ENCODE peak calls at places on chromosomes 16 and 17, in eight cellular contexts. One of them, this sample, is unnamed.

GRCh38 chr17:63703029-63703428 is 3.1 kb upstream of the LIMD2 start:
- DNase-seq in lower lobe of right lung: no peak
- DNase-seq in breast epithelium: no peak
- DNase-seq in spleen: no peak
- DNase-seq in endothelial cell of umbilical vein: no peak
- DNase-seq in ovary: no peak
- DNase-seq in mesenchymal stem cell: no peak
- DNase-seq in body of pancreas: no peak
- DNase-seq in this sample: no peak

GRCh38 chr16:83494459-83494858 is 313.3 kb upstream of the HSBP1 start:
- DNase-seq in mesenchymal stem cell: no peak
- DNase-seq in endothelial cell of umbilical vein: no peak
- DNase-seq in breast epithelium: no peak
- DNase-seq in ovary: no peak
- DNase-seq in body of pancreas: no peak
- DNase-seq in spleen: no peak
- DNase-seq in lower lobe of right lung: no peak
- DNase-seq in this sample: no peak

GRCh38 chr17:77555741-77556291 is 402.7 kb upstream of the TNRC6C start:
- DNase-seq in mesenchymal stem cell: no peak
- DNase-seq in lower lobe of right lung: peak; percentile 56
- DNase-seq in breast epithelium: peak; percentile 30
- DNase-seq in spleen: no peak
- DNase-seq in ovary: no peak
- DNase-seq in body of pancreas: peak; percentile 68
- DNase-seq in endothelial cell of umbilical vein: no peak
- DNase-seq in this sample: no peak

GRCh38 chr16:31897283-31897682 is 23.7 kb downstream of the ZNF267 start:
- DNase-seq in lower lobe of right lung: no peak
- DNase-seq in mesenchymal stem cell: no peak
- DNase-seq in endothelial cell of umbilical vein: no peak
- DNase-seq in ovary: no peak
- DNase-seq in spleen: no peak
- DNase-seq in breast epithelium: no peak
- DNase-seq in body of pancreas: no peak
- DNase-seq in this sample: no peak

GRCh38 chr16:86669937-86670772 is 91.8 kb downstream of the FOXL1 start:
- DNase-seq in ovary: no peak
- DNase-seq in lower lobe of right lung: no peak
- DNase-seq in spleen: no peak
- DNase-seq in endothelial cell of umbilical vein: no peak
- DNase-seq in mesenchymal stem cell: peak; percentile 81
- DNase-seq in body of pancreas: no peak
- DNase-seq in breast epithelium: no peak
- DNase-seq in this sample: no peak

GRCh38 chr16:1082952-1083675 is 10.6 kb downstream of the SSTR5 start:
- DNase-seq in mesenchymal stem cell: no peak
- DNase-seq in breast epithelium: no peak
- DNase-seq in endothelial cell of umbilical vein: peak; percentile 23
- DNase-seq in lower lobe of right lung: no peak
- DNase-seq in ovary: no peak
- DNase-seq in spleen: no peak
- DNase-seq in body of pancreas: no peak
- DNase-seq in this sample: no peak

GRCh38 chr16:81293909-81294802 is 20.6 kb upstream of the GAN start:
- DNase-seq in spleen: no peak
- DNase-seq in lower lobe of right lung: no peak
- DNase-seq in mesenchymal stem cell: peak; percentile 79
- DNase-seq in breast epithelium: no peak
- DNase-seq in body of pancreas: no peak
- DNase-seq in endothelial cell of umbilical vein: no peak
- DNase-seq in ovary: no peak
- DNase-seq in this sample: no peak

GRCh38 chr16:35908942-35909341 is 2449.5 kb downstream of the TP53TG3F start:
- DNase-seq in spleen: no peak
- DNase-seq in lower lobe of right lung: no peak
- DNase-seq in breast epithelium: no peak
- DNase-seq in endothelial cell of umbilical vein: no peak
- DNase-seq in mesenchymal stem cell: no peak
- DNase-seq in body of pancreas: no peak
- DNase-seq in ovary: no peak
- DNase-seq in this sample: no peak

GRCh38 chr16:10103096-10103495 is 79.1 kb downstream of the GRIN2A start:
- DNase-seq in breast epithelium: no peak
- DNase-seq in ovary: no peak
- DNase-seq in endothelial cell of umbilical vein: no peak
- DNase-seq in body of pancreas: no peak
- DNase-seq in spleen: no peak
- DNase-seq in mesenchymal stem cell: peak; percentile 51
- DNase-seq in lower lobe of right lung: no peak
- DNase-seq in this sample: no peak

GRCh38 chr16:57985204-57986121 is 14.5 kb upstream of the CNGB1 start:
- DNase-seq in endothelial cell of umbilical vein: peak; percentile 14
- DNase-seq in ovary: no peak
- DNase-seq in spleen: peak; percentile 75
- DNase-seq in lower lobe of right lung: peak; percentile 43
- DNase-seq in body of pancreas: no peak
- DNase-seq in mesenchymal stem cell: peak; percentile 13
- DNase-seq in breast epithelium: no peak
- DNase-seq in this sample: no peak

GRCh38 chr17:51540151-51540550 is 279.8 kb downstream of the UTP18 start:
- DNase-seq in endothelial cell of umbilical vein: no peak
- DNase-seq in mesenchymal stem cell: no peak
- DNase-seq in spleen: no peak
- DNase-seq in body of pancreas: no peak
- DNase-seq in breast epithelium: no peak
- DNase-seq in ovary: no peak
- DNase-seq in lower lobe of right lung: no peak
- DNase-seq in this sample: no peak

GRCh38 chr16:11049396-11050059 is 105.2 kb downstream of the CLEC16A start:
- DNase-seq in lower lobe of right lung: no peak
- DNase-seq in body of pancreas: no peak
- DNase-seq in ovary: no peak
- DNase-seq in mesenchymal stem cell: no peak
- DNase-seq in spleen: no peak
- DNase-seq in breast epithelium: no peak
- DNase-seq in endothelial cell of umbilical vein: no peak
- DNase-seq in this sample: no peak

GRCh38 chr17:20944014-20944905 is 98.6 kb downstream of the USP22 start:
- DNase-seq in body of pancreas: peak; percentile 89
- DNase-seq in lower lobe of right lung: peak; percentile 62
- DNase-seq in ovary: no peak
- DNase-seq in mesenchymal stem cell: no peak
- DNase-seq in spleen: no peak
- DNase-seq in endothelial cell of umbilical vein: no peak
- DNase-seq in breast epithelium: peak; percentile 57
- DNase-seq in this sample: no peak

GRCh38 chr17:82551779-82552457 is 32.4 kb downstream of the FOXK2 start:
- DNase-seq in mesenchymal stem cell: peak; percentile 69
- DNase-seq in breast epithelium: peak; percentile 55
- DNase-seq in spleen: peak; percentile 93
- DNase-seq in body of pancreas: peak; percentile 83
- DNase-seq in endothelial cell of umbilical vein: peak; percentile 81
- DNase-seq in ovary: peak; percentile 72
- DNase-seq in lower lobe of right lung: peak; percentile 89
- DNase-seq in this sample: peak; percentile 24

GRCh38 chr17:81502471-81503017 is 10.1 kb downstream of the ACTG1 start:
- DNase-seq in endothelial cell of umbilical vein: no peak
- DNase-seq in mesenchymal stem cell: no peak
- DNase-seq in lower lobe of right lung: peak; percentile 33
- DNase-seq in ovary: no peak
- DNase-seq in body of pancreas: no peak
- DNase-seq in spleen: no peak
- DNase-seq in breast epithelium: no peak
- DNase-seq in this sample: no peak
- H3K27me3 ChIP-seq in endothelial cell of umbilical vein: no peaks in the 10 kb centered on the region
- H3K27me3 ChIP-seq in mesenchymal stem cell: peaks cover 29% of the 10 kb centered on the region
- H3K27me3 ChIP-seq in lower lobe of right lung: no peaks in the 10 kb centered on the region
- H3K27me3 ChIP-seq in ovary: no peaks in the 10 kb centered on the region
- H3K27me3 ChIP-seq in body of pancreas: no peaks in the 10 kb centered on the region
- H3K27me3 ChIP-seq in spleen: no peaks in the 10 kb centered on the region
- H3K27me3 ChIP-seq in breast epithelium: no peaks in the 10 kb centered on the region
- H3K27me3 ChIP-seq in this sample: no peaks in the 10 kb centered on the region

GRCh38 chr17:57984936-57985674 is 2.9 kb downstream of the VEZF1 start:
- DNase-seq in lower lobe of right lung: no peak
- DNase-seq in breast epithelium: no peak
- DNase-seq in body of pancreas: no peak
- DNase-seq in endothelial cell of umbilical vein: no peak
- DNase-seq in spleen: no peak
- DNase-seq in ovary: no peak
- DNase-seq in mesenchymal stem cell: peak; percentile 52
- DNase-seq in this sample: no peak
- H3K4me1 ChIP-seq in lower lobe of right lung: peaks cover 73% of the 10 kb centered on the region
- H3K4me1 ChIP-seq in breast epithelium: peaks cover 9% of the 10 kb centered on the region
- H3K4me1 ChIP-seq in body of pancreas: peaks cover 66% of the 10 kb centered on the region
- H3K4me1 ChIP-seq in endothelial cell of umbilical vein: peaks cover 38% of the 10 kb centered on the region
- H3K4me1 ChIP-seq in spleen: peaks cover 66% of the 10 kb centered on the region
- H3K4me1 ChIP-seq in ovary: peaks cover 13% of the 10 kb centered on the region
- H3K4me1 ChIP-seq in mesenchymal stem cell: peaks cover 9% of the 10 kb centered on the region
- H3K4me1 ChIP-seq in this sample: peaks cover 32% of the 10 kb centered on the region

DNA sequence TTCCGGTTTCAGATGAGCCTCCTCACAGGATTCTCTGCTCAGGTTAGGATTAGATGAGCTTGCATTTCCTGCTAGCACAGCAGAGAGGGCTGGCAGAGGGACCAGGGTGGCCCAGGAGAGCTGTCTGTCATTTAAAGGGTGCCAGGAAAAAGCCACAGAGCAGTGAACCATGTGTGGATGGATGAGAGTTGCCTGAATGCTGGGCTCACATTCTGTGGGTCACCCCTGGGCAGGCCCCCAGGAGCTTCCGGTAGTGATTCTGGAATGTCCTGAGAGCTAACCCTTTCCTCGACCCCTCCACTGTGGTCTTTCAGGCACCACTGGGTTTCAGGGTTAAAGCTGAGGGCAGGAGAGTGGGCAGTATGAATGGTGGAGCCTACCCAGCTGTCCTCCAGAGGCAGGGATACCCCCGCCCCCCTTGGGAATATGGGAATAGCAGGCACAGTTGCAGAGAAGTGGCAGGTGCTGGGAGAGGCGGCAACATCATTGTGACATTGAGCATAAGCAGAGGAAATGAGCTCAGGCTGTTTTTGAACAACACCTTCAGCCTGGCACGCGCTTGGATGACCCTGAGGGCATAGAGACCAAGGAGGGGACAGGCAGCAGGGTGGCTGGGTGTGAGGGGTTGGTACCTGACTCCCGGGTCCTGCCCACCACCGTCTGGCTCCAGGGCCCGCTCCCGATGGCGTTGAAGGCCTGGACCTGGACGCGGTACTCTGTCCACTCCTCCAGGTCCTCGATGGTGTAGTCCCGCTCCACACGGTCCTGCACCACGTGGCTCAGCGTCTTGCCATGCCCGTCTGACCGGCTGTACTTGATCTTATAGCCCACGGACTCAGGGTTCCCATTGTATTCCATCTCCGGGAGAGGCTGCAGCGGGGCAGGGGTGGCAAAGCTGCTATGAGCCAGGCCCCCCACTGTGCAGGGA is 83.0 kb upstream of the CDC42EP4 start:
- DNase-seq in body of pancreas: no peak
- DNase-seq in ovary: no peak
- DNase-seq in spleen: peak; percentile 66
- DNase-seq in breast epithelium: no peak
- DNase-seq in lower lobe of right lung: peak; percentile 34
- DNase-seq in endothelial cell of umbilical vein: no peak
- DNase-seq in mesenchymal stem cell: no peak
- DNase-seq in this sample: no peak
- H3K27me3 ChIP-seq in body of pancreas: no peaks in the 10 kb centered on the region
- H3K27me3 ChIP-seq in ovary: no peaks in the 10 kb centered on the region
- H3K27me3 ChIP-seq in spleen: no peaks in the 10 kb centered on the region
- H3K27me3 ChIP-seq in breast epithelium: no peaks in the 10 kb centered on the region
- H3K27me3 ChIP-seq in lower lobe of right lung: no peaks in the 10 kb centered on the region
- H3K27me3 ChIP-seq in endothelial cell of umbilical vein: no peaks in the 10 kb centered on the region
- H3K27me3 ChIP-seq in mesenchymal stem cell: peaks cover 65% of the 10 kb centered on the region
- H3K27me3 ChIP-seq in this sample: no peaks in the 10 kb centered on the region

GRCh38 chr17:34361478-34362061 is 1.5 kb downstream of the CCL1 start:
- DNase-seq in breast epithelium: peak; percentile 85
- DNase-seq in lower lobe of right lung: peak; percentile 93
- DNase-seq in mesenchymal stem cell: peak; percentile 75
- DNase-seq in ovary: peak; percentile 54
- DNase-seq in endothelial cell of umbilical vein: peak; percentile 93
- DNase-seq in body of pancreas: peak; percentile 94
- DNase-seq in spleen: peak; percentile 94
- DNase-seq in this sample: peak; percentile 47

GRCh38 chr17:34357398-34357797 is 1.1 kb downstream of the CCL13 start:
- DNase-seq in breast epithelium: no peak
- DNase-seq in lower lobe of right lung: no peak
- DNase-seq in endothelial cell of umbilical vein: no peak
- DNase-seq in body of pancreas: no peak
- DNase-seq in mesenchymal stem cell: no peak
- DNase-seq in ovary: no peak
- DNase-seq in spleen: no peak
- DNase-seq in this sample: no peak

GRCh38 chr17:34363183-34363661 is at the start of gene CCL1:
- DNase-seq in ovary: no peak
- DNase-seq in mesenchymal stem cell: no peak
- DNase-seq in endothelial cell of umbilical vein: no peak
- DNase-seq in breast epithelium: no peak
- DNase-seq in body of pancreas: no peak
- DNase-seq in spleen: no peak
- DNase-seq in lower lobe of right lung: no peak
- DNase-seq in this sample: no peak

GRCh38 chr17:34358631-34359030 is 2.4 kb downstream of the CCL13 start:
- DNase-seq in endothelial cell of umbilical vein: no peak
- DNase-seq in body of pancreas: no peak
- DNase-seq in ovary: no peak
- DNase-seq in lower lobe of right lung: no peak
- DNase-seq in breast epithelium: no peak
- DNase-seq in spleen: no peak
- DNase-seq in mesenchymal stem cell: no peak
- DNase-seq in this sample: no peak

DNA sequence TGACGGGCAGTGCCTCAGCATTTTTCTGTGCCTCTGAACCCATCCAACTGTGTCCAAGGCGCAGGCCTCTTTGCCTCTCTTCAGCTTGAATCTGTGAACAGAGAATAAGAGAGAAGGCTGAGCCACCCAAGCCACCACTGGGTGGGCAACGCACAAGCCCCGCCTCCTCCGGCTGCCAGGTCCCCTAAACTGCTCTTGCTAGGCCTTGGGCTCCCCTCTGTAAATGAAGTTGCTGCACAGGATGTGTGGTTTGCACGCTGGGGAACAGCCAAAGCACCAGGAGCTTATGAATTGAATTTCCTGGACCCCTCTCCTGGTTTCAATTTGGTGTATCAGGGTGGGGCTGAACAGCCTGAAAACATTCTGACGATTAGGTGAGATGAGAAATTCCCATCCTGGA is 2.5 kb downstream of the CCL1 start:
- DNase-seq in endothelial cell of umbilical vein: no peak
- DNase-seq in spleen: no peak
- DNase-seq in mesenchymal stem cell: no peak
- DNase-seq in body of pancreas: no peak
- DNase-seq in breast epithelium: no peak
- DNase-seq in ovary: no peak
- DNase-seq in lower lobe of right lung: no peak
- DNase-seq in this sample: no peak
- H3K4me1 ChIP-seq in endothelial cell of umbilical vein: peaks cover 2% of the 10 kb centered on the region
- H3K4me1 ChIP-seq in spleen: no peaks in the 10 kb centered on the region
- H3K4me1 ChIP-seq in mesenchymal stem cell: no peaks in the 10 kb centered on the region
- H3K4me1 ChIP-seq in body of pancreas: no peaks in the 10 kb centered on the region
- H3K4me1 ChIP-seq in breast epithelium: no peaks in the 10 kb centered on the region
- H3K4me1 ChIP-seq in ovary: no peaks in the 10 kb centered on the region
- H3K4me1 ChIP-seq in lower lobe of right lung: peaks cover 11% of the 10 kb centered on the region
- H3K4me1 ChIP-seq in this sample: no peaks in the 10 kb centered on the region

GRCh38 chr17:39104046-39104445 is 47.4 kb downstream of the PLXDC1 start:
- DNase-seq in body of pancreas: peak; percentile 62
- DNase-seq in lower lobe of right lung: no peak
- DNase-seq in endothelial cell of umbilical vein: no peak
- DNase-seq in spleen: no peak
- DNase-seq in breast epithelium: no peak
- DNase-seq in mesenchymal stem cell: peak; percentile 77
- DNase-seq in ovary: no peak
- DNase-seq in this sample: no peak
- H3K27me3 ChIP-seq in body of pancreas: no peaks in the 10 kb centered on the region
- H3K27me3 ChIP-seq in lower lobe of right lung: no peaks in the 10 kb centered on the region
- H3K27me3 ChIP-seq in endothelial cell of umbilical vein: peaks cover 2% of the 10 kb centered on the region
- H3K27me3 ChIP-seq in spleen: no peaks in the 10 kb centered on the region
- H3K27me3 ChIP-seq in breast epithelium: no peaks in the 10 kb centered on the region
- H3K27me3 ChIP-seq in mesenchymal stem cell: peaks cover 14% of the 10 kb centered on the region
- H3K27me3 ChIP-seq in ovary: no peaks in the 10 kb centered on the region
- H3K27me3 ChIP-seq in this sample: no peaks in the 10 kb centered on the region